ENCODE peak calls at places on chromosomes 2 and 18, in seven cellular contexts. Q is stimulated activated CD4-positive, alpha-beta T cell treated with anti-CD3 and anti-CD28 coated beads, Interleukin-4, amount 100 ng/mL, for 1 hour; T is sciatic nerve; O is T-helper 1 cell; G is Daoy; Z is activated naive CD8-positive, alpha-beta T cell treated with anti-CD3 and anti-CD28 coated beads, Interleukin-2, amount 50 U/mL, for 24 hours; C is dermis blood vessel endothelial cell. V is an unnamed sample.

GRCh38 chr18:60146220-60146960 is 226.2 kb downstream of the MC4R start:
- DNase-seq in Q (no peak), T (no peak), O (no peak), G (peak), Z (peak), C (no peak), V (no peak)

GRCh38 chr2:177265386-177265690 is 811 bp upstream of the NFE2L2 start:
- DNase-seq in Q (peak), T (peak), O (no peak), G (peak), Z (peak), C (no peak), V (peak)

GRCh38 chr18:13380671-13381070 is 162.1 kb downstream of the LDLRAD4 start:
- DNase-seq in Q (no peak), T (no peak), O (no peak), G (peak), Z (no peak), C (peak), V (no peak)

GRCh38 chr2:184555352-184555751 is 43.0 kb upstream of the ZNF804A start:
- DNase-seq in Q (no peak), T (no peak), O (no peak), G (no peak), Z (no peak), C (no peak), V (peak)

GRCh38 chr2:20563833-20564232 is 87.1 kb downstream of the HS1BP3 start:
- DNase-seq in Q (no peak), T (no peak), O (no peak), G (peak), Z (no peak), C (no peak), V (peak)

GRCh38 chr2:236972491-236973379 is 113.0 kb upstream of the COPS8 start:
- DNase-seq in Q (no peak), T (no peak), O (no peak), G (peak), Z (no peak), C (no peak), V (peak)

GRCh38 chr2:72613931-72614330 is 211.9 kb downstream of the EXOC6B start:
- DNase-seq in Q (no peak), T (no peak), O (no peak), G (no peak), Z (no peak), C (no peak), V (no peak)

GRCh38 chr2:3534251-3534814 is 15.0 kb upstream of the ADI1 start:
- DNase-seq in Q (no peak), T (no peak), O (no peak), G (no peak), Z (no peak), C (no peak), V (no peak)

GRCh38 chr2:20516646-20517341 is 69.9 kb downstream of the RHOB start:
- DNase-seq in Q (no peak), T (peak), O (no peak), G (no peak), Z (no peak), C (no peak), V (no peak)

GRCh38 chr18:68723539-68723938 is 8.6 kb upstream of the TMX3 start:
- DNase-seq in Q (no peak), T (no peak), O (no peak), G (no peak), Z (no peak), C (no peak), V (no peak)

GRCh38 chr2:234273887-234274584 is 222.8 kb downstream of the ARL4C start:
- DNase-seq in Q (no peak), T (no peak), O (no peak), G (no peak), Z (peak), C (no peak), V (no peak)